ENCODE peak calls at places on chromosomes 7 and 10, in ten cellular contexts. One of them, this sample, is unnamed.

GRCh38 chr7:96034940-96035727 is 262.8 kb downstream of the DYNC1I1 start:
- DNase-seq in epithelial cell of esophagus: no peak
- DNase-seq in SK-MEL-5: no peak
- DNase-seq in NCI-H460: no peak
- DNase-seq in GM23248: no peak
- DNase-seq in activated T-cell treated with anti-CD3 and anti-CD28 coated beads for 24 hours: no peak
- DNase-seq in BE2C: no peak
- DNase-seq in stimulated activated CD4-positive, alpha-beta T cell treated with anti-CD3 and anti-CD28 coated beads, Interleukin-15, amount 100 ng/mL, for 24 hours: no peak
- DNase-seq in NCI-H446: peak
- DNase-seq in epithelial cell of prostate: no peak
- DNase-seq in this sample: no peak

GRCh38 chr7:867406-868188 is 8.8 kb upstream of the GET4 start:
- DNase-seq in activated T-cell treated with anti-CD3 and anti-CD28 coated beads for 24 hours: no peak
- DNase-seq in SK-MEL-5: no peak
- DNase-seq in stimulated activated CD4-positive, alpha-beta T cell treated with anti-CD3 and anti-CD28 coated beads, Interleukin-15, amount 100 ng/mL, for 24 hours: no peak
- DNase-seq in NCI-H460: peak
- DNase-seq in BE2C: no peak
- DNase-seq in NCI-H446: no peak
- DNase-seq in GM23248: peak
- DNase-seq in epithelial cell of esophagus: peak
- DNase-seq in epithelial cell of prostate: peak
- DNase-seq in this sample: no peak

GRCh38 chr7:1578513-1578912 is 8.7 kb upstream of the PSMG3 start:
- DNase-seq in stimulated activated CD4-positive, alpha-beta T cell treated with anti-CD3 and anti-CD28 coated beads, Interleukin-15, amount 100 ng/mL, for 24 hours: no peak
- DNase-seq in epithelial cell of prostate: no peak
- DNase-seq in NCI-H446: no peak
- DNase-seq in SK-MEL-5: no peak
- DNase-seq in epithelial cell of esophagus: no peak
- DNase-seq in GM23248: no peak
- DNase-seq in BE2C: no peak
- DNase-seq in NCI-H460: no peak
- DNase-seq in activated T-cell treated with anti-CD3 and anti-CD28 coated beads for 24 hours: no peak
- DNase-seq in this sample: no peak

GRCh38 chr10:107341281-107341680 is 176.8 kb upstream of the SORCS1 start:
- DNase-seq in activated T-cell treated with anti-CD3 and anti-CD28 coated beads for 24 hours: no peak
- DNase-seq in NCI-H460: no peak
- DNase-seq in BE2C: no peak
- DNase-seq in epithelial cell of esophagus: no peak
- DNase-seq in NCI-H446: no peak
- DNase-seq in SK-MEL-5: no peak
- DNase-seq in stimulated activated CD4-positive, alpha-beta T cell treated with anti-CD3 and anti-CD28 coated beads, Interleukin-15, amount 100 ng/mL, for 24 hours: no peak
- DNase-seq in epithelial cell of prostate: no peak
- DNase-seq in GM23248: peak
- DNase-seq in this sample: no peak

GRCh38 chr7:728602-729001 is 1.5 kb upstream of the PRKAR1B start:
- DNase-seq in stimulated activated CD4-positive, alpha-beta T cell treated with anti-CD3 and anti-CD28 coated beads, Interleukin-15, amount 100 ng/mL, for 24 hours: no peak
- DNase-seq in GM23248: no peak
- DNase-seq in activated T-cell treated with anti-CD3 and anti-CD28 coated beads for 24 hours: no peak
- DNase-seq in epithelial cell of esophagus: no peak
- DNase-seq in BE2C: no peak
- DNase-seq in epithelial cell of prostate: no peak
- DNase-seq in SK-MEL-5: no peak
- DNase-seq in NCI-H446: no peak
- DNase-seq in NCI-H460: no peak
- DNase-seq in this sample: no peak

GRCh38 chr7:157963526-157963925 is 624.1 kb downstream of the PTPRN2 start:
- DNase-seq in activated T-cell treated with anti-CD3 and anti-CD28 coated beads for 24 hours: no peak
- DNase-seq in NCI-H460: no peak
- DNase-seq in SK-MEL-5: no peak
- DNase-seq in GM23248: no peak
- DNase-seq in epithelial cell of prostate: no peak
- DNase-seq in stimulated activated CD4-positive, alpha-beta T cell treated with anti-CD3 and anti-CD28 coated beads, Interleukin-15, amount 100 ng/mL, for 24 hours: no peak
- DNase-seq in NCI-H446: no peak
- DNase-seq in epithelial cell of esophagus: no peak
- DNase-seq in BE2C: no peak
- DNase-seq in this sample: no peak

GRCh38 chr7:119664601-119665000 is 608.4 kb upstream of the KCND2 start:
- DNase-seq in GM23248: peak
- DNase-seq in BE2C: no peak
- DNase-seq in NCI-H460: no peak
- DNase-seq in stimulated activated CD4-positive, alpha-beta T cell treated with anti-CD3 and anti-CD28 coated beads, Interleukin-15, amount 100 ng/mL, for 24 hours: no peak
- DNase-seq in NCI-H446: no peak
- DNase-seq in activated T-cell treated with anti-CD3 and anti-CD28 coated beads for 24 hours: no peak
- DNase-seq in SK-MEL-5: no peak
- DNase-seq in epithelial cell of esophagus: peak
- DNase-seq in epithelial cell of prostate: no peak
- DNase-seq in this sample: no peak

GRCh38 chr10:4407783-4408182 is 418.2 kb upstream of the AKR1E2 start:
- DNase-seq in NCI-H460: peak
- DNase-seq in BE2C: no peak
- DNase-seq in stimulated activated CD4-positive, alpha-beta T cell treated with anti-CD3 and anti-CD28 coated beads, Interleukin-15, amount 100 ng/mL, for 24 hours: no peak
- DNase-seq in activated T-cell treated with anti-CD3 and anti-CD28 coated beads for 24 hours: no peak
- DNase-seq in GM23248: peak
- DNase-seq in epithelial cell of esophagus: peak
- DNase-seq in SK-MEL-5: no peak
- DNase-seq in epithelial cell of prostate: peak
- DNase-seq in NCI-H446: no peak
- DNase-seq in this sample: no peak

GRCh38 chr10:76649723-76650127 is 987.9 kb downstream of the KCNMA1 start:
- DNase-seq in stimulated activated CD4-positive, alpha-beta T cell treated with anti-CD3 and anti-CD28 coated beads, Interleukin-15, amount 100 ng/mL, for 24 hours: no peak
- DNase-seq in epithelial cell of prostate: no peak
- DNase-seq in NCI-H460: no peak
- DNase-seq in NCI-H446: no peak
- DNase-seq in activated T-cell treated with anti-CD3 and anti-CD28 coated beads for 24 hours: no peak
- DNase-seq in BE2C: no peak
- DNase-seq in GM23248: peak
- DNase-seq in SK-MEL-5: no peak
- DNase-seq in epithelial cell of esophagus: peak
- DNase-seq in this sample: no peak

GRCh38 chr7:114414151-114415053 is at the start of gene FOXP2:
- DNase-seq in epithelial cell of prostate: no peak
- DNase-seq in SK-MEL-5: peak
- DNase-seq in activated T-cell treated with anti-CD3 and anti-CD28 coated beads for 24 hours: no peak
- DNase-seq in BE2C: no peak
- DNase-seq in stimulated activated CD4-positive, alpha-beta T cell treated with anti-CD3 and anti-CD28 coated beads, Interleukin-15, amount 100 ng/mL, for 24 hours: no peak
- DNase-seq in epithelial cell of esophagus: peak
- DNase-seq in GM23248: peak
- DNase-seq in NCI-H460: no peak
- DNase-seq in NCI-H446: peak
- DNase-seq in this sample: peak

GRCh38 chr7:158077441-158077840 is 510.2 kb downstream of the PTPRN2 start:
- DNase-seq in epithelial cell of esophagus: no peak
- DNase-seq in NCI-H446: no peak
- DNase-seq in NCI-H460: no peak
- DNase-seq in stimulated activated CD4-positive, alpha-beta T cell treated with anti-CD3 and anti-CD28 coated beads, Interleukin-15, amount 100 ng/mL, for 24 hours: no peak
- DNase-seq in epithelial cell of prostate: no peak
- DNase-seq in SK-MEL-5: no peak
- DNase-seq in activated T-cell treated with anti-CD3 and anti-CD28 coated beads for 24 hours: no peak
- DNase-seq in GM23248: no peak
- DNase-seq in BE2C: no peak
- DNase-seq in this sample: no peak

GRCh38 chr7:131952365-131952764 is 395.9 kb upstream of the PODXL start:
- DNase-seq in epithelial cell of esophagus: no peak
- DNase-seq in NCI-H446: no peak
- DNase-seq in activated T-cell treated with anti-CD3 and anti-CD28 coated beads for 24 hours: no peak
- DNase-seq in GM23248: no peak
- DNase-seq in stimulated activated CD4-positive, alpha-beta T cell treated with anti-CD3 and anti-CD28 coated beads, Interleukin-15, amount 100 ng/mL, for 24 hours: no peak
- DNase-seq in NCI-H460: no peak
- DNase-seq in epithelial cell of prostate: no peak
- DNase-seq in BE2C: no peak
- DNase-seq in SK-MEL-5: no peak
- DNase-seq in this sample: no peak

GRCh38 chr7:7099584-7100014 is 82.7 kb upstream of the C1GALT1 start:
- DNase-seq in BE2C: peak
- DNase-seq in epithelial cell of prostate: peak
- DNase-seq in SK-MEL-5: peak
- DNase-seq in stimulated activated CD4-positive, alpha-beta T cell treated with anti-CD3 and anti-CD28 coated beads, Interleukin-15, amount 100 ng/mL, for 24 hours: no peak
- DNase-seq in epithelial cell of esophagus: peak
- DNase-seq in activated T-cell treated with anti-CD3 and anti-CD28 coated beads for 24 hours: no peak
- DNase-seq in NCI-H446: peak
- DNase-seq in NCI-H460: peak
- DNase-seq in GM23248: peak
- DNase-seq in this sample: peak

GRCh38 chr7:40232242-40232929 is 97.6 kb downstream of the SUGCT start:
- DNase-seq in epithelial cell of prostate: no peak
- DNase-seq in epithelial cell of esophagus: peak
- DNase-seq in NCI-H460: peak
- DNase-seq in SK-MEL-5: peak
- DNase-seq in BE2C: peak
- DNase-seq in stimulated activated CD4-positive, alpha-beta T cell treated with anti-CD3 and anti-CD28 coated beads, Interleukin-15, amount 100 ng/mL, for 24 hours: no peak
- DNase-seq in GM23248: peak
- DNase-seq in activated T-cell treated with anti-CD3 and anti-CD28 coated beads for 24 hours: no peak
- DNase-seq in NCI-H446: peak
- DNase-seq in this sample: peak

GRCh38 chr10:33937259-33937658 is 602.8 kb upstream of the NRP1 start:
- DNase-seq in BE2C: no peak
- DNase-seq in epithelial cell of esophagus: no peak
- DNase-seq in NCI-H460: no peak
- DNase-seq in activated T-cell treated with anti-CD3 and anti-CD28 coated beads for 24 hours: no peak
- DNase-seq in NCI-H446: no peak
- DNase-seq in SK-MEL-5: no peak
- DNase-seq in epithelial cell of prostate: no peak
- DNase-seq in stimulated activated CD4-positive, alpha-beta T cell treated with anti-CD3 and anti-CD28 coated beads, Interleukin-15, amount 100 ng/mL, for 24 hours: no peak
- DNase-seq in GM23248: no peak
- DNase-seq in this sample: no peak

GRCh38 chr10:126902157-126902556 is 3.1 kb upstream of the DOCK1 start:
- DNase-seq in activated T-cell treated with anti-CD3 and anti-CD28 coated beads for 24 hours: no peak
- DNase-seq in epithelial cell of prostate: peak
- DNase-seq in GM23248: peak
- DNase-seq in epithelial cell of esophagus: peak
- DNase-seq in NCI-H446: no peak
- DNase-seq in NCI-H460: no peak
- DNase-seq in BE2C: no peak
- DNase-seq in stimulated activated CD4-positive, alpha-beta T cell treated with anti-CD3 and anti-CD28 coated beads, Interleukin-15, amount 100 ng/mL, for 24 hours: no peak
- DNase-seq in SK-MEL-5: peak
- DNase-seq in this sample: peak

GRCh38 chr10:125284875-125285597 is 124.7 kb upstream of the CTBP2 start:
- DNase-seq in SK-MEL-5: peak
- DNase-seq in epithelial cell of esophagus: peak
- DNase-seq in NCI-H446: no peak
- DNase-seq in stimulated activated CD4-positive, alpha-beta T cell treated with anti-CD3 and anti-CD28 coated beads, Interleukin-15, amount 100 ng/mL, for 24 hours: no peak
- DNase-seq in epithelial cell of prostate: no peak
- DNase-seq in GM23248: peak
- DNase-seq in NCI-H460: no peak
- DNase-seq in activated T-cell treated with anti-CD3 and anti-CD28 coated beads for 24 hours: no peak
- DNase-seq in BE2C: no peak
- DNase-seq in this sample: no peak

GRCh38 chr10:90162464-90162863 is 461.1 kb downstream of the KIF20B start:
- DNase-seq in NCI-H446: no peak
- DNase-seq in SK-MEL-5: no peak
- DNase-seq in stimulated activated CD4-positive, alpha-beta T cell treated with anti-CD3 and anti-CD28 coated beads, Interleukin-15, amount 100 ng/mL, for 24 hours: no peak
- DNase-seq in NCI-H460: no peak
- DNase-seq in BE2C: no peak
- DNase-seq in GM23248: no peak
- DNase-seq in activated T-cell treated with anti-CD3 and anti-CD28 coated beads for 24 hours: no peak
- DNase-seq in epithelial cell of esophagus: peak
- DNase-seq in epithelial cell of prostate: no peak
- DNase-seq in this sample: no peak

GRCh38 chr7:106285801-106286492 is 1.2 kb upstream of the NAMPT start:
- DNase-seq in epithelial cell of esophagus: no peak
- DNase-seq in epithelial cell of prostate: no peak
- DNase-seq in NCI-H460: no peak
- DNase-seq in stimulated activated CD4-positive, alpha-beta T cell treated with anti-CD3 and anti-CD28 coated beads, Interleukin-15, amount 100 ng/mL, for 24 hours: peak
- DNase-seq in NCI-H446: no peak
- DNase-seq in activated T-cell treated with anti-CD3 and anti-CD28 coated beads for 24 hours: peak
- DNase-seq in SK-MEL-5: no peak
- DNase-seq in BE2C: no peak
- DNase-seq in GM23248: no peak
- DNase-seq in this sample: no peak

GRCh38 chr7:71511361-71511807 is 379.4 kb downstream of the GALNT17 start:
- DNase-seq in epithelial cell of esophagus: no peak
- DNase-seq in GM23248: no peak
- DNase-seq in activated T-cell treated with anti-CD3 and anti-CD28 coated beads for 24 hours: no peak
- DNase-seq in NCI-H460: no peak
- DNase-seq in NCI-H446: no peak
- DNase-seq in BE2C: no peak
- DNase-seq in epithelial cell of prostate: no peak
- DNase-seq in stimulated activated CD4-positive, alpha-beta T cell treated with anti-CD3 and anti-CD28 coated beads, Interleukin-15, amount 100 ng/mL, for 24 hours: no peak
- DNase-seq in SK-MEL-5: peak
- DNase-seq in this sample: no peak

GRCh38 chr10:4639960-4640359 is 186.0 kb upstream of the AKR1E2 start:
- DNase-seq in NCI-H446: peak
- DNase-seq in BE2C: no peak
- DNase-seq in stimulated activated CD4-positive, alpha-beta T cell treated with anti-CD3 and anti-CD28 coated beads, Interleukin-15, amount 100 ng/mL, for 24 hours: no peak
- DNase-seq in epithelial cell of esophagus: no peak
- DNase-seq in SK-MEL-5: no peak
- DNase-seq in NCI-H460: no peak
- DNase-seq in epithelial cell of prostate: no peak
- DNase-seq in activated T-cell treated with anti-CD3 and anti-CD28 coated beads for 24 hours: no peak
- DNase-seq in GM23248: no peak
- DNase-seq in this sample: no peak

GRCh38 chr10:131810036-131810804 is 90.6 kb upstream of the PPP2R2D start:
- DNase-seq in NCI-H460: no peak
- DNase-seq in stimulated activated CD4-positive, alpha-beta T cell treated with anti-CD3 and anti-CD28 coated beads, Interleukin-15, amount 100 ng/mL, for 24 hours: no peak
- DNase-seq in epithelial cell of esophagus: no peak
- DNase-seq in SK-MEL-5: no peak
- DNase-seq in NCI-H446: no peak
- DNase-seq in activated T-cell treated with anti-CD3 and anti-CD28 coated beads for 24 hours: no peak
- DNase-seq in epithelial cell of prostate: no peak
- DNase-seq in BE2C: no peak
- DNase-seq in GM23248: no peak
- DNase-seq in this sample: no peak

GRCh38 chr10:107085661-107086525 is 78.6 kb downstream of the SORCS1 start:
- DNase-seq in stimulated activated CD4-positive, alpha-beta T cell treated with anti-CD3 and anti-CD28 coated beads, Interleukin-15, amount 100 ng/mL, for 24 hours: no peak
- DNase-seq in activated T-cell treated with anti-CD3 and anti-CD28 coated beads for 24 hours: no peak
- DNase-seq in BE2C: no peak
- DNase-seq in epithelial cell of esophagus: no peak
- DNase-seq in epithelial cell of prostate: no peak
- DNase-seq in NCI-H446: no peak
- DNase-seq in NCI-H460: no peak
- DNase-seq in GM23248: no peak
- DNase-seq in SK-MEL-5: peak
- DNase-seq in this sample: no peak

GRCh38 chr7:151424799-151425198 is 15.0 kb upstream of the WDR86 start:
- DNase-seq in epithelial cell of prostate: no peak
- DNase-seq in activated T-cell treated with anti-CD3 and anti-CD28 coated beads for 24 hours: no peak
- DNase-seq in NCI-H460: no peak
- DNase-seq in NCI-H446: no peak
- DNase-seq in BE2C: no peak
- DNase-seq in GM23248: peak
- DNase-seq in stimulated activated CD4-positive, alpha-beta T cell treated with anti-CD3 and anti-CD28 coated beads, Interleukin-15, amount 100 ng/mL, for 24 hours: no peak
- DNase-seq in SK-MEL-5: no peak
- DNase-seq in epithelial cell of esophagus: no peak
- DNase-seq in this sample: no peak

GRCh38 chr7:45574521-45575500 is 643 bp downstream of the ADCY1 start:
- DNase-seq in activated T-cell treated with anti-CD3 and anti-CD28 coated beads for 24 hours: no peak
- DNase-seq in NCI-H460: peak
- DNase-seq in epithelial cell of prostate: no peak
- DNase-seq in NCI-H446: no peak
- DNase-seq in stimulated activated CD4-positive, alpha-beta T cell treated with anti-CD3 and anti-CD28 coated beads, Interleukin-15, amount 100 ng/mL, for 24 hours: peak
- DNase-seq in epithelial cell of esophagus: peak
- DNase-seq in SK-MEL-5: peak
- DNase-seq in BE2C: peak
- DNase-seq in GM23248: peak
- DNase-seq in this sample: peak

GRCh38 chr10:34996843-34997242 is 93.3 kb downstream of the CUL2 start:
- DNase-seq in NCI-H460: no peak
- DNase-seq in GM23248: peak
- DNase-seq in SK-MEL-5: peak
- DNase-seq in epithelial cell of esophagus: peak
- DNase-seq in epithelial cell of prostate: no peak
- DNase-seq in BE2C: no peak
- DNase-seq in NCI-H446: no peak
- DNase-seq in activated T-cell treated with anti-CD3 and anti-CD28 coated beads for 24 hours: no peak
- DNase-seq in stimulated activated CD4-positive, alpha-beta T cell treated with anti-CD3 and anti-CD28 coated beads, Interleukin-15, amount 100 ng/mL, for 24 hours: no peak
- DNase-seq in this sample: no peak

GRCh38 chr7:36283171-36283570 is 106.5 kb upstream of the ANLN start:
- DNase-seq in NCI-H460: no peak
- DNase-seq in activated T-cell treated with anti-CD3 and anti-CD28 coated beads for 24 hours: no peak
- DNase-seq in GM23248: no peak
- DNase-seq in stimulated activated CD4-positive, alpha-beta T cell treated with anti-CD3 and anti-CD28 coated beads, Interleukin-15, amount 100 ng/mL, for 24 hours: peak
- DNase-seq in epithelial cell of esophagus: no peak
- DNase-seq in BE2C: no peak
- DNase-seq in SK-MEL-5: no peak
- DNase-seq in NCI-H446: no peak
- DNase-seq in epithelial cell of prostate: no peak
- DNase-seq in this sample: no peak

GRCh38 chr7:123797673-123798526 is 47.1 kb upstream of the HYAL4 start:
- DNase-seq in GM23248: peak
- DNase-seq in epithelial cell of esophagus: peak
- DNase-seq in BE2C: no peak
- DNase-seq in stimulated activated CD4-positive, alpha-beta T cell treated with anti-CD3 and anti-CD28 coated beads, Interleukin-15, amount 100 ng/mL, for 24 hours: no peak
- DNase-seq in epithelial cell of prostate: peak
- DNase-seq in activated T-cell treated with anti-CD3 and anti-CD28 coated beads for 24 hours: no peak
- DNase-seq in NCI-H460: peak
- DNase-seq in SK-MEL-5: peak
- DNase-seq in NCI-H446: peak
- DNase-seq in this sample: peak

This sample was measured in HAP-1.